ENCODE peak calls at places on chromosome 22, in six cellular contexts. N, W, O, H, T and D are unnamed samples.

GRCh38 chr22:35311551-35311999 is 11.9 kb downstream of the TOM1 start:
- DNase-seq in W (no peak), O (no peak), N (peak; percentile 67), T (no peak), H (no peak), D (no peak)

GRCh38 chr22:26687439-26687838 is 30.1 kb downstream of the MIAT start:
- DNase-seq in W (no peak), O (no peak), T (no peak), H (no peak), N (no peak), D (no peak)

GRCh38 chr22:27720860-27721259 is 80.7 kb downstream of the MN1 start:
- DNase-seq in H (peak; percentile 33), O (no peak), N (peak; percentile 29), T (no peak), W (no peak), D (no peak)

GRCh38 chr22:23218867-23219251 is 38.5 kb downstream of the BCR start:
- DNase-seq in H (no peak), O (peak; percentile 58), W (peak; percentile 81), N (peak; percentile 93), T (peak; percentile 73), D (peak; percentile 15)

GRCh38 chr22:47738472-47739013 is 976.1 kb downstream of the TBC1D22A start:
- DNase-seq in W (no peak), T (no peak), O (no peak), N (no peak), H (no peak), D (no peak)

GRCh38 chr22:24942301-24942700 is 4.2 kb downstream of the LHFPL7 start:
- DNase-seq in O (no peak), W (no peak), T (no peak), N (no peak), H (no peak), D (no peak)

GRCh38 chr22:25202290-25202921 is 2.7 kb downstream of the CRYBB3 start:
- DNase-seq in W (no peak), N (no peak), T (peak; percentile 77), H (peak; percentile 63), O (peak; percentile 28), D (peak; percentile 59)

GRCh38 chr22:17077255-17077654 is 7.5 kb upstream of the IL17RA start:
- DNase-seq in W (no peak), N (no peak), H (peak; percentile 81), T (no peak), O (no peak), D (no peak)

GRCh38 chr22:26565181-26565580 is 24.8 kb downstream of the TPST2 start:
- DNase-seq in W (no peak), O (no peak), N (no peak), T (no peak), H (no peak), D (no peak)

GRCh38 chr22:43862074-43862881 is at the start of gene SULT4A1:
- DNase-seq in N (peak; percentile 52), H (peak; percentile 46), O (no peak), T (peak; percentile 76), W (no peak), D (peak; percentile 43)

GRCh38 chr22:43226368-43226979 is 39.5 kb upstream of the TTLL12 start:
- DNase-seq in N (no peak), W (no peak), O (no peak), T (peak; percentile 75), H (peak; percentile 50), D (no peak)

GRCh38 chr22:48923909-48924475 is 903.7 kb downstream of the BRD1 start:
- DNase-seq in H (no peak), W (no peak), N (no peak), O (no peak), T (no peak), D (no peak)

GRCh38 chr22:23531283-23531921 is 48.7 kb downstream of the IGLL1 start:
- DNase-seq in N (peak; percentile 54), O (no peak), T (no peak), W (no peak), H (no peak), D (no peak)

GRCh38 chr22:38554281-38554680 is 15.7 kb downstream of the DMC1 start:
- DNase-seq in H (peak; percentile 92), W (no peak), N (no peak), T (no peak), O (no peak), D (no peak)

GRCh38 chr22:20584872-20585639 is 77.6 kb downstream of the MED15 start:
- DNase-seq in O (peak; percentile 15), H (no peak), W (no peak), N (peak; percentile 71), T (no peak), D (no peak)

GRCh38 chr22:37768273-37768672 is 39.5 kb upstream of the GCAT start:
- DNase-seq in O (no peak), T (no peak), H (no peak), W (no peak), N (no peak), D (no peak)

GRCh38 chr22:29310863-29311339 is 4.5 kb downstream of the GAS2L1 start:
- DNase-seq in H (peak; percentile 99), W (peak; percentile 98), N (peak; percentile 91), O (peak; percentile 95), T (peak; percentile 97), D (peak; percentile 76)

GRCh38 chr22:25942989-25943411 is 201.0 kb downstream of the MYO18B start:
- DNase-seq in W (no peak), N (no peak), T (peak; percentile 11), H (peak; percentile 8), O (peak; percentile 72), D (no peak)

GRCh38 chr22:33807465-33807864 is 112.8 kb downstream of the LARGE1 start:
- DNase-seq in N (no peak), T (no peak), W (no peak), H (peak; percentile 80), O (no peak), D (no peak)

GRCh38 chr22:27850000-27850465 is 48.5 kb upstream of the MN1 start:
- DNase-seq in W (no peak), H (no peak), N (no peak), O (peak; percentile 41), T (no peak), D (no peak)

GRCh38 chr22:45548991-45549736 is 46.5 kb downstream of the FBLN1 start:
- DNase-seq in W (peak; percentile 86), N (no peak), T (peak; percentile 82), H (peak; percentile 97), O (peak; percentile 42), D (no peak)
- H3K4me1 ChIP-seq in W (peaks cover 3% of the 10 kb centered on the region), N (peaks cover 9% of the 10 kb centered on the region), T (peaks cover 40% of the 10 kb centered on the region), H (peaks cover 50% of the 10 kb centered on the region), O (peaks cover 57% of the 10 kb centered on the region), D (no peaks in the 10 kb centered on the region)

GRCh38 chr22:45014658-45015057 is 4.9 kb upstream of the PHF21B start:
- DNase-seq in W (no peak), O (no peak), N (no peak), T (no peak), H (no peak), D (no peak)
- H3K27me3 ChIP-seq in W (no peaks in the 10 kb centered on the region), O (peaks cover 92% of the 10 kb centered on the region), N (peaks cover 23% of the 10 kb centered on the region), T (peaks cover 25% of the 10 kb centered on the region), H (peaks cover 66% of the 10 kb centered on the region), D (peaks cover 15% of the 10 kb centered on the region)

GRCh38 chr22:42192547-42192946 is 61.9 kb upstream of the CYP2D6 start:
- DNase-seq in W (no peak), N (no peak), H (no peak), T (no peak), O (no peak), D (no peak)
- H3K4me1 ChIP-seq in W (no peaks in the 10 kb centered on the region), N (no peaks in the 10 kb centered on the region), H (peaks cover 7% of the 10 kb centered on the region), T (no peaks in the 10 kb centered on the region), O (peaks cover 22% of the 10 kb centered on the region), D (peaks cover 5% of the 10 kb centered on the region)

GRCh38 chr22:19478086-19478392 is 954 bp downstream of the UFD1 start:
- DNase-seq in T (no peak), H (peak; percentile 19), O (no peak), W (no peak), N (no peak), D (peak; percentile 39)
- H3K27me3 ChIP-seq in T (no peaks in the 10 kb centered on the region), H (no peaks in the 10 kb centered on the region), O (no peaks in the 10 kb centered on the region), W (no peaks in the 10 kb centered on the region), N (no peaks in the 10 kb centered on the region), D (no peaks in the 10 kb centered on the region)